ENCODE peak calls at places on chromosome 7, in six cellular contexts. B is PC-3, S is K562, H is mucosa of descending colon, C is heart left ventricle, Y is right cardiac atrium. P is an unnamed sample.

GRCh38 chr7:44922351-44922694 is 37.0 kb upstream of the PURB start:
- ATAC-seq in C (no peak), S (no peak), B (peak; percentile 13), Y (peak; percentile 29), H (no peak), P (no peak)

GRCh38 chr7:156751319-156751718 is 110.7 kb downstream of the RNF32 start:
- ATAC-seq in B (peak; percentile 93), H (peak; percentile 36), Y (no peak), C (no peak), S (peak; percentile 23), P (peak; percentile 63)

GRCh38 chr7:131959106-131959812 is 402.8 kb upstream of the PODXL start:
- ATAC-seq in C (peak; percentile 69), S (no peak), Y (no peak), H (peak; percentile 25), B (no peak), P (no peak)

GRCh38 chr7:95609277-95609971 is 13.1 kb upstream of the PDK4 start:
- ATAC-seq in C (peak; percentile 58), B (peak; percentile 68), S (no peak), Y (peak; percentile 69), H (peak; percentile 66), P (no peak)

GRCh38 chr7:36878288-36878687 is 154.0 kb upstream of the AOAH start:
- ATAC-seq in C (no peak), B (no peak), Y (no peak), S (no peak), H (no peak), P (no peak)

GRCh38 chr7:49980414-49980813 is 112.6 kb downstream of the ZPBP start:
- ATAC-seq in Y (no peak), C (no peak), H (no peak), S (no peak), B (no peak), P (no peak)

GRCh38 chr7:29853775-29854174 is 47.5 kb downstream of the WIPF3 start:
- ATAC-seq in B (peak; percentile 17), H (peak; percentile 23), Y (no peak), C (no peak), S (no peak), P (no peak)

GRCh38 chr7:29748286-29749099 is 57.8 kb upstream of the WIPF3 start:
- ATAC-seq in B (peak; percentile 66), S (peak; percentile 77), Y (peak; percentile 87), H (peak; percentile 81), C (peak; percentile 75), P (no peak)

GRCh38 chr7:102125127-102125561 is 161.5 kb upstream of the SH2B2 start:
- ATAC-seq in B (peak; percentile 99), C (peak; percentile 94), S (no peak), H (peak; percentile 16), Y (peak; percentile 90), P (peak; percentile 76)

GRCh38 chr7:26153246-26153822 is 1.3 kb downstream of the NFE2L3 start:
- ATAC-seq in H (peak; percentile 5), S (no peak), Y (no peak), B (peak; percentile 1), C (no peak), P (no peak)

GRCh38 chr7:151087247-151088018 is 1.2 kb downstream of the AGAP3 start:
- ATAC-seq in Y (peak; percentile 51), S (peak; percentile 71), H (peak; percentile 64), B (peak; percentile 7), C (peak; percentile 61), P (peak; percentile 40)

GRCh38 chr7:150370612-150371071 is 2.0 kb downstream of the REPIN1 start:
- ATAC-seq in Y (no peak), S (no peak), H (peak; percentile 0), C (no peak), B (no peak), P (peak; percentile 37)

GRCh38 chr7:155570171-155570958 is 24.0 kb upstream of the CNPY1 start:
- ATAC-seq in S (no peak), H (no peak), Y (no peak), B (no peak), C (no peak), P (no peak)

GRCh38 chr7:75725306-75725705 is 13.4 kb downstream of the HIP1 start:
- ATAC-seq in S (no peak), H (no peak), C (no peak), Y (no peak), B (no peak), P (no peak)

GRCh38 chr7:2146676-2147472 is 85.9 kb downstream of the MAD1L1 start:
- ATAC-seq in H (no peak), S (no peak), Y (no peak), C (no peak), B (no peak), P (no peak)

GRCh38 chr7:158353606-158354570 is 233.7 kb downstream of the PTPRN2 start:
- ATAC-seq in H (peak; percentile 66), B (peak; percentile 71), S (peak; percentile 88), C (no peak), Y (no peak), P (peak; percentile 44)

GRCh38 chr7:15143936-15144335 is 241.4 kb upstream of the DGKB start:
- ATAC-seq in H (no peak), B (no peak), S (no peak), C (no peak), Y (no peak), P (no peak)

GRCh38 chr7:128860158-128861073 is 2.2 kb upstream of the ATP6V1F start:
- ATAC-seq in Y (peak; percentile 0), B (no peak), H (no peak), S (peak; percentile 70), C (peak; percentile 1), P (no peak)

GRCh38 chr7:94393251-94393758 is 1.4 kb upstream of the COL1A2 start:
- ATAC-seq in B (no peak), Y (no peak), C (peak; percentile 6), H (no peak), S (no peak), P (no peak)

GRCh38 chr7:83468251-83468739 is 180.6 kb downstream of the SEMA3E start:
- ATAC-seq in H (peak; percentile 64), C (peak; percentile 89), B (peak; percentile 93), Y (peak; percentile 91), S (peak; percentile 65), P (peak; percentile 100)

GRCh38 chr7:91287685-91288084 is 23.5 kb downstream of the FZD1 start:
- ATAC-seq in C (no peak), B (no peak), H (no peak), Y (peak; percentile 57), S (peak; percentile 77), P (no peak)

GRCh38 chr7:151818674-151819519 is 58.0 kb downstream of the PRKAG2 start:
- ATAC-seq in Y (no peak), H (peak; percentile 49), C (no peak), S (no peak), B (peak; percentile 92), P (peak; percentile 84)

GRCh38 chr7:64277630-64278029 is 36.1 kb upstream of the ZNF736 start:
- ATAC-seq in B (no peak), H (no peak), S (no peak), Y (no peak), C (no peak), P (no peak)

GRCh38 chr7:73985737-73986141 is 42.2 kb upstream of the ELN start:
- ATAC-seq in Y (peak; percentile 68), S (peak; percentile 24), C (peak; percentile 24), H (peak; percentile 11), B (no peak), P (peak; percentile 11)

GRCh38 chr7:138478499-138478908 is 18.4 kb downstream of the TRIM24 start:
- ATAC-seq in B (no peak), Y (no peak), S (peak; percentile 43), H (peak; percentile 93), C (peak; percentile 45), P (no peak)

GRCh38 chr7:78636727-78637126 is 816.7 kb downstream of the MAGI2 start:
- ATAC-seq in S (no peak), Y (no peak), H (no peak), C (no peak), B (no peak), P (no peak)

GRCh38 chr7:27608776-27609495 is 53.7 kb downstream of the HIBADH start:
- ATAC-seq in S (peak; percentile 89), H (no peak), C (no peak), Y (no peak), B (no peak), P (no peak)

GRCh38 chr7:149827089-149827981 is 10.8 kb upstream of the ZNF862 start:
- ATAC-seq in C (no peak), H (no peak), Y (no peak), S (peak; percentile 49), B (no peak), P (no peak)

P was measured in esophagus mucosa.